ENCODE peak calls at places on chromosomes 12 and 14, in nine cellular contexts. H is NCI-H1436, S is pulmonary artery endothelial cell, A is pons, N is heart left ventricle, T is esophagus squamous epithelium, D is GM04504, C is AG08395, I is posterior vena cava. K is an unnamed sample.

GRCh38 chr12:88202500-88202899 is 60.4 kb downstream of the TMTC3 start:
- DNase-seq in N (no peak), H (no peak), T (no peak), I (no peak), C (peak), S (no peak), A (no peak), D (no peak), K (no peak)

GRCh38 chr14:67515386-67516079 is 17.6 kb upstream of the PLEKHH1 start:
- DNase-seq in S (no peak), D (no peak), N (peak), H (no peak), A (no peak), I (no peak), C (no peak), T (no peak), K (no peak)

GRCh38 chr14:75399819-75400678 is 27.8 kb upstream of the JDP2 start:
- DNase-seq in N (peak), T (peak), C (peak), S (peak), D (peak), A (peak), H (peak), I (peak), K (no peak)

GRCh38 chr14:98897605-98898309 is 374.2 kb downstream of the BCL11B start:
- DNase-seq in D (no peak), A (no peak), I (peak), C (no peak), N (no peak), H (no peak), S (no peak), T (no peak), K (no peak)

GRCh38 chr12:119868992-119869391 is 8.1 kb downstream of the CIT start:
- DNase-seq in I (no peak), C (peak), D (no peak), T (no peak), H (no peak), N (no peak), S (no peak), A (peak), K (no peak)

GRCh38 chr14:50230601-50231474 is 540 bp downstream of the SOS2 start:
- DNase-seq in C (peak), D (peak), T (no peak), A (peak), I (peak), H (no peak), S (no peak), N (peak), K (no peak)

GRCh38 chr12:12839003-12839395 is 25.9 kb downstream of the DDX47 start:
- DNase-seq in S (no peak), C (no peak), A (no peak), D (no peak), H (no peak), I (no peak), T (no peak), N (no peak), K (no peak)

GRCh38 chr12:25681580-25681979 is 128.5 kb upstream of the LMNTD1 start:
- DNase-seq in I (no peak), H (no peak), S (no peak), C (no peak), A (no peak), T (no peak), N (no peak), D (no peak), K (no peak)

GRCh38 chr12:63276537-63277365 is 125.8 kb upstream of the AVPR1A start:
- DNase-seq in N (no peak), I (no peak), S (no peak), C (peak), A (peak), H (peak), T (no peak), D (no peak), K (peak)

GRCh38 chr12:52971701-52972329 is 22.9 kb downstream of the KRT18 start:
- DNase-seq in N (no peak), H (no peak), A (no peak), T (no peak), I (no peak), D (no peak), S (no peak), C (peak), K (no peak)

GRCh38 chr14:21498540-21499526 is 12.3 kb downstream of the METTL3 start:
- DNase-seq in H (peak), D (no peak), C (peak), T (no peak), I (no peak), S (no peak), N (no peak), A (peak), K (peak)

K was measured in NCI-H748 treated with DMSO at 0.1 percent for 48 hours.